ENCODE peak calls at places on chromosomes 16 and 17, in five cellular contexts. One of them, this sample, is unnamed.

GRCh38 chr17:6444573-6445335 is 499 bp downstream of the PIMREG start:
- DNase-seq in stimulated activated CD8-positive, alpha-beta memory T cell treated with anti-CD3 and anti-CD28 coated beads, Interleukin-2, amount 100 ng/mL, for 1 hour: no peak
- DNase-seq in CD4-positive, alpha-beta memory T cell: no peak
- DNase-seq in fibroblast of mammary gland: no peak
- DNase-seq in HT-29: no peak
- DNase-seq in this sample: no peak

GRCh38 chr17:19648475-19649406 is at the start of gene ALDH3A2:
- DNase-seq in stimulated activated CD8-positive, alpha-beta memory T cell treated with anti-CD3 and anti-CD28 coated beads, Interleukin-2, amount 100 ng/mL, for 1 hour: peak
- DNase-seq in CD4-positive, alpha-beta memory T cell: peak
- DNase-seq in fibroblast of mammary gland: peak
- DNase-seq in HT-29: peak
- DNase-seq in this sample: peak

GRCh38 chr17:33234930-33235685 is 58.0 kb downstream of the ASIC2 start:
- DNase-seq in stimulated activated CD8-positive, alpha-beta memory T cell treated with anti-CD3 and anti-CD28 coated beads, Interleukin-2, amount 100 ng/mL, for 1 hour: no peak
- DNase-seq in CD4-positive, alpha-beta memory T cell: peak
- DNase-seq in fibroblast of mammary gland: peak
- DNase-seq in HT-29: no peak
- DNase-seq in this sample: no peak

GRCh38 chr17:50114849-50115357 is 15.1 kb downstream of the SAMD14 start:
- DNase-seq in stimulated activated CD8-positive, alpha-beta memory T cell treated with anti-CD3 and anti-CD28 coated beads, Interleukin-2, amount 100 ng/mL, for 1 hour: no peak
- DNase-seq in CD4-positive, alpha-beta memory T cell: no peak
- DNase-seq in fibroblast of mammary gland: peak
- DNase-seq in HT-29: peak
- DNase-seq in this sample: peak

GRCh38 chr16:62041401-62041800 is 5.2 kb upstream of the CDH8 start:
- DNase-seq in stimulated activated CD8-positive, alpha-beta memory T cell treated with anti-CD3 and anti-CD28 coated beads, Interleukin-2, amount 100 ng/mL, for 1 hour: no peak
- DNase-seq in CD4-positive, alpha-beta memory T cell: no peak
- DNase-seq in fibroblast of mammary gland: peak
- DNase-seq in HT-29: peak
- DNase-seq in this sample: no peak

GRCh38 chr17:75661531-75661930 is 5.4 kb downstream of the RECQL5 start:
- DNase-seq in stimulated activated CD8-positive, alpha-beta memory T cell treated with anti-CD3 and anti-CD28 coated beads, Interleukin-2, amount 100 ng/mL, for 1 hour: no peak
- DNase-seq in CD4-positive, alpha-beta memory T cell: no peak
- DNase-seq in fibroblast of mammary gland: no peak
- DNase-seq in HT-29: no peak
- DNase-seq in this sample: no peak

GRCh38 chr16:24939738-24940137 is 75.4 kb downstream of the ARHGAP17 start:
- DNase-seq in stimulated activated CD8-positive, alpha-beta memory T cell treated with anti-CD3 and anti-CD28 coated beads, Interleukin-2, amount 100 ng/mL, for 1 hour: no peak
- DNase-seq in CD4-positive, alpha-beta memory T cell: no peak
- DNase-seq in fibroblast of mammary gland: peak
- DNase-seq in HT-29: no peak
- DNase-seq in this sample: no peak

GRCh38 chr16:82050909-82051357 is 15.9 kb downstream of the HSD17B2 start:
- DNase-seq in stimulated activated CD8-positive, alpha-beta memory T cell treated with anti-CD3 and anti-CD28 coated beads, Interleukin-2, amount 100 ng/mL, for 1 hour: no peak
- DNase-seq in CD4-positive, alpha-beta memory T cell: no peak
- DNase-seq in fibroblast of mammary gland: no peak
- DNase-seq in HT-29: no peak
- DNase-seq in this sample: no peak

GRCh38 chr16:67185003-67185865 is 1.5 kb upstream of the MATCAP1 start:
- DNase-seq in stimulated activated CD8-positive, alpha-beta memory T cell treated with anti-CD3 and anti-CD28 coated beads, Interleukin-2, amount 100 ng/mL, for 1 hour: peak
- DNase-seq in CD4-positive, alpha-beta memory T cell: peak
- DNase-seq in fibroblast of mammary gland: peak
- DNase-seq in HT-29: peak
- DNase-seq in this sample: no peak

GRCh38 chr16:89175280-89176146 is 4.0 kb downstream of the CDH15 start:
- DNase-seq in stimulated activated CD8-positive, alpha-beta memory T cell treated with anti-CD3 and anti-CD28 coated beads, Interleukin-2, amount 100 ng/mL, for 1 hour: no peak
- DNase-seq in CD4-positive, alpha-beta memory T cell: peak
- DNase-seq in fibroblast of mammary gland: no peak
- DNase-seq in HT-29: no peak
- DNase-seq in this sample: no peak

GRCh38 chr16:11391576-11391975 is 46.3 kb downstream of the RMI2 start:
- DNase-seq in stimulated activated CD8-positive, alpha-beta memory T cell treated with anti-CD3 and anti-CD28 coated beads, Interleukin-2, amount 100 ng/mL, for 1 hour: no peak
- DNase-seq in CD4-positive, alpha-beta memory T cell: no peak
- DNase-seq in fibroblast of mammary gland: no peak
- DNase-seq in HT-29: peak
- DNase-seq in this sample: peak

GRCh38 chr17:30336369-30337171 is 2.7 kb upstream of the TMIGD1 start:
- DNase-seq in stimulated activated CD8-positive, alpha-beta memory T cell treated with anti-CD3 and anti-CD28 coated beads, Interleukin-2, amount 100 ng/mL, for 1 hour: peak
- DNase-seq in CD4-positive, alpha-beta memory T cell: peak
- DNase-seq in fibroblast of mammary gland: peak
- DNase-seq in HT-29: peak
- DNase-seq in this sample: peak

GRCh38 chr17:9612016-9612415 is 33.3 kb upstream of the USP43 start:
- DNase-seq in stimulated activated CD8-positive, alpha-beta memory T cell treated with anti-CD3 and anti-CD28 coated beads, Interleukin-2, amount 100 ng/mL, for 1 hour: no peak
- DNase-seq in CD4-positive, alpha-beta memory T cell: no peak
- DNase-seq in fibroblast of mammary gland: no peak
- DNase-seq in HT-29: no peak
- DNase-seq in this sample: no peak

GRCh38 chr16:66862023-66862520 is 17.9 kb downstream of the CA7 start:
- DNase-seq in stimulated activated CD8-positive, alpha-beta memory T cell treated with anti-CD3 and anti-CD28 coated beads, Interleukin-2, amount 100 ng/mL, for 1 hour: no peak
- DNase-seq in CD4-positive, alpha-beta memory T cell: no peak
- DNase-seq in fibroblast of mammary gland: no peak
- DNase-seq in HT-29: no peak
- DNase-seq in this sample: no peak

GRCh38 chr17:29642171-29642611 is 19.5 kb upstream of the CORO6 start:
- DNase-seq in stimulated activated CD8-positive, alpha-beta memory T cell treated with anti-CD3 and anti-CD28 coated beads, Interleukin-2, amount 100 ng/mL, for 1 hour: no peak
- DNase-seq in CD4-positive, alpha-beta memory T cell: no peak
- DNase-seq in fibroblast of mammary gland: no peak
- DNase-seq in HT-29: no peak
- DNase-seq in this sample: no peak

GRCh38 chr17:46013502-46014165 is 14.6 kb downstream of the STH start:
- DNase-seq in stimulated activated CD8-positive, alpha-beta memory T cell treated with anti-CD3 and anti-CD28 coated beads, Interleukin-2, amount 100 ng/mL, for 1 hour: no peak
- DNase-seq in CD4-positive, alpha-beta memory T cell: no peak
- DNase-seq in fibroblast of mammary gland: peak
- DNase-seq in HT-29: no peak
- DNase-seq in this sample: no peak

GRCh38 chr17:79402275-79402674 is 208.6 kb downstream of the RBFOX3 start:
- DNase-seq in stimulated activated CD8-positive, alpha-beta memory T cell treated with anti-CD3 and anti-CD28 coated beads, Interleukin-2, amount 100 ng/mL, for 1 hour: no peak
- DNase-seq in CD4-positive, alpha-beta memory T cell: no peak
- DNase-seq in fibroblast of mammary gland: no peak
- DNase-seq in HT-29: no peak
- DNase-seq in this sample: no peak

GRCh38 chr17:19551148-19551547 is 17.5 kb downstream of the SLC47A1 start:
- DNase-seq in stimulated activated CD8-positive, alpha-beta memory T cell treated with anti-CD3 and anti-CD28 coated beads, Interleukin-2, amount 100 ng/mL, for 1 hour: no peak
- DNase-seq in CD4-positive, alpha-beta memory T cell: no peak
- DNase-seq in fibroblast of mammary gland: no peak
- DNase-seq in HT-29: no peak
- DNase-seq in this sample: no peak

GRCh38 chr16:78535098-78535497 is 435.6 kb downstream of the WWOX start:
- DNase-seq in stimulated activated CD8-positive, alpha-beta memory T cell treated with anti-CD3 and anti-CD28 coated beads, Interleukin-2, amount 100 ng/mL, for 1 hour: no peak
- DNase-seq in CD4-positive, alpha-beta memory T cell: no peak
- DNase-seq in fibroblast of mammary gland: no peak
- DNase-seq in HT-29: no peak
- DNase-seq in this sample: no peak

GRCh38 chr17:32684087-32684828 is 192.7 kb downstream of the MYO1D start:
- DNase-seq in stimulated activated CD8-positive, alpha-beta memory T cell treated with anti-CD3 and anti-CD28 coated beads, Interleukin-2, amount 100 ng/mL, for 1 hour: no peak
- DNase-seq in CD4-positive, alpha-beta memory T cell: no peak
- DNase-seq in fibroblast of mammary gland: no peak
- DNase-seq in HT-29: peak
- DNase-seq in this sample: no peak

GRCh38 chr17:57953219-57953618 is 2.0 kb downstream of the CUEDC1 start:
- DNase-seq in stimulated activated CD8-positive, alpha-beta memory T cell treated with anti-CD3 and anti-CD28 coated beads, Interleukin-2, amount 100 ng/mL, for 1 hour: no peak
- DNase-seq in CD4-positive, alpha-beta memory T cell: no peak
- DNase-seq in fibroblast of mammary gland: no peak
- DNase-seq in HT-29: no peak
- DNase-seq in this sample: no peak

GRCh38 chr17:81481815-81482505 is 30.6 kb downstream of the ACTG1 start:
- DNase-seq in stimulated activated CD8-positive, alpha-beta memory T cell treated with anti-CD3 and anti-CD28 coated beads, Interleukin-2, amount 100 ng/mL, for 1 hour: no peak
- DNase-seq in CD4-positive, alpha-beta memory T cell: peak
- DNase-seq in fibroblast of mammary gland: no peak
- DNase-seq in HT-29: no peak
- DNase-seq in this sample: no peak

GRCh38 chr16:78778724-78779004 is 679.2 kb downstream of the WWOX start:
- DNase-seq in stimulated activated CD8-positive, alpha-beta memory T cell treated with anti-CD3 and anti-CD28 coated beads, Interleukin-2, amount 100 ng/mL, for 1 hour: no peak
- DNase-seq in CD4-positive, alpha-beta memory T cell: no peak
- DNase-seq in fibroblast of mammary gland: no peak
- DNase-seq in HT-29: no peak
- DNase-seq in this sample: no peak

GRCh38 chr17:49830605-49831004 is 17.3 kb downstream of the TAC4 start:
- DNase-seq in stimulated activated CD8-positive, alpha-beta memory T cell treated with anti-CD3 and anti-CD28 coated beads, Interleukin-2, amount 100 ng/mL, for 1 hour: no peak
- DNase-seq in CD4-positive, alpha-beta memory T cell: no peak
- DNase-seq in fibroblast of mammary gland: no peak
- DNase-seq in HT-29: no peak
- DNase-seq in this sample: no peak

GRCh38 chr16:87235810-87236515 is 81.2 kb downstream of the C16orf95 start:
- DNase-seq in stimulated activated CD8-positive, alpha-beta memory T cell treated with anti-CD3 and anti-CD28 coated beads, Interleukin-2, amount 100 ng/mL, for 1 hour: no peak
- DNase-seq in CD4-positive, alpha-beta memory T cell: no peak
- DNase-seq in fibroblast of mammary gland: no peak
- DNase-seq in HT-29: no peak
- DNase-seq in this sample: no peak

GRCh38 chr17:40818733-40819527 is 3.5 kb downstream of the KRT10 start:
- DNase-seq in stimulated activated CD8-positive, alpha-beta memory T cell treated with anti-CD3 and anti-CD28 coated beads, Interleukin-2, amount 100 ng/mL, for 1 hour: peak
- DNase-seq in CD4-positive, alpha-beta memory T cell: peak
- DNase-seq in fibroblast of mammary gland: peak
- DNase-seq in HT-29: peak
- DNase-seq in this sample: no peak

This sample was measured in NCI-H2029 treated with DMSO at 0.1 percent for 48 hours.